ENCODE peak calls at places on chromosomes 3 and 15, in five cellular contexts. V, K, H, Y and E are unnamed samples.
A peak's percentile ranks its signal among the peaks of the same experiment; 100 is the strongest.

GRCh38 chr3:14441920-14442300 is 39.5 kb downstream of the SLC6A6 start:
- DNase-seq in V (no peak), K (no peak), H (no peak), Y (no peak), E (no peak)

GRCh38 chr3:197186887-197187588 is 111.4 kb downstream of the DLG1 start:
- DNase-seq in V (peak; percentile 76), K (no peak), H (no peak), Y (no peak), E (peak; percentile 56)

GRCh38 chr3:114550155-114550554 is 256.3 kb downstream of the TIGIT start:
- DNase-seq in V (no peak), K (no peak), H (no peak), Y (no peak), E (no peak)

GRCh38 chr3:72316501-72317279 is 531.6 kb downstream of the SHQ1 start:
- DNase-seq in V (no peak), K (no peak), H (no peak), Y (no peak), E (no peak)

GRCh38 chr3:153173758-153174516 is 11.9 kb downstream of the RAP2B start:
- DNase-seq in V (no peak), K (peak; percentile 74), H (no peak), Y (no peak), E (no peak)

GRCh38 chr3:136262559-136262958 is 12.4 kb downstream of the PCCB start:
- DNase-seq in V (no peak), K (no peak), H (no peak), Y (no peak), E (no peak)

GRCh38 chr3:59908280-59908679 is 858.5 kb upstream of the CFAP20DC start:
- DNase-seq in V (no peak), K (peak; percentile 45), H (no peak), Y (no peak), E (no peak)

GRCh38 chr3:18228060-18228459 is 197.1 kb downstream of the SATB1 start:
- DNase-seq in V (no peak), K (no peak), H (no peak), Y (no peak), E (no peak)

GRCh38 chr3:74343391-74343790 is 271.1 kb downstream of the CNTN3 start:
- DNase-seq in V (no peak), K (no peak), H (no peak), Y (no peak), E (no peak)

GRCh38 chr15:25619076-25619475 is 180.3 kb upstream of the UBE3A start:
- DNase-seq in V (no peak), K (no peak), H (no peak), Y (no peak), E (no peak)

GRCh38 chr3:186107148-186108105 is 1.5 kb downstream of the ETV5 start:
- DNase-seq in V (peak; percentile 78), K (peak; percentile 88), H (peak; percentile 76), Y (peak; percentile 65), E (no peak)
- TF ChIP-seq CTCF in V (peak; percentile 6), K (peak; percentile 16), H (no peak), Y (no peak), E (no peak)

GRCh38 chr3:129316121-129317013 is 37.7 kb downstream of the HMCES start:
- DNase-seq in V (peak; percentile 86), K (peak; percentile 96), H (peak; percentile 91), Y (peak; percentile 83), E (peak; percentile 71)
- TF ChIP-seq CTCF in V (peak; percentile 69), K (peak; percentile 73), H (peak; percentile 20), Y (peak; percentile 62), E (no peak)

GRCh38 chr3:193743702-193744047 is 150.7 kb downstream of the OPA1 start:
- DNase-seq in V (peak; percentile 81), K (peak; percentile 55), H (no peak), Y (no peak), E (peak; percentile 65)

GRCh38 chr3:193744822-193745684 is 152.0 kb downstream of the OPA1 start:
- DNase-seq in V (no peak), K (peak; percentile 58), H (no peak), Y (no peak), E (no peak)

GRCh38 chr3:193742628-193743027 is 149.6 kb downstream of the OPA1 start:
- DNase-seq in V (peak; percentile 91), K (no peak), H (no peak), Y (no peak), E (no peak)

GRCh38 chr3:193746832-193747231 is 153.8 kb downstream of the OPA1 start:
- DNase-seq in V (no peak), K (no peak), H (no peak), Y (no peak), E (no peak)

DNA sequence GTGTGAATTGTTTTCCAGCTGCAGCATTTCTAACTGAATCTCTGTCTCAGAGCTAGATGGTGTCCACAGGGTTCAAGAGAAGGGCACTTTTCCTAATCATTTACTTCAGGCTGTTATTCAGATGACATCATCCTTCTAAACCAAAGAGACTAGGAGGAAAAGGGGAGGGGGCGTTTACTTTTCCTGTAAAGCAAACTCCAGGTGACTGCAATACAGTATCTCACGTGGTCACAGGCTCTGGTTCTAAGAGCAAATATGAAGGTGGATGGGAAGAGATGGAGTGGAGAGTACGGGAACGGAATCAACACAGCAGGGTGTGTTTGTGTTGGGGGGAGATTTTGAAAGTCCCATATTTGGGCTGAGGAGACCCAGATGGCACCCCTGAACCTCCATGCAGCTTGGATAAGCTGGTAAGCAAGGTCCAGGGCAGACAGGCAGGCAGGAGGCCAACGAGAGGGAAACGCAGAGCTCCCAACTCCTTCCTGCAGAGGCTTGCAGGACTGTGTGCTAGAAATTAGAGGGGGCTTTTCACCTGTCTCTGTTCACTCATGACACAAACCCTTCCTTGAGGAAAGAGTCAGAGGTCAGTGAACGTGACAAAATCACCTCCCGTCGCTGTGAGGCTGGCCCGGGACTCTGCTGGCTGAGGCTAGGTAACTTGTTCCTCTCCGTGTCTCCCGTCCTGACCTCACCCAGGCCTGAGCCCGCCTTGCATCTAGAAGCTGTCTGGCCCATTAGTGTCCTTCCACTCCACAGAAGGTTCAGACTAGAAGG is 151.2 kb downstream of the OPA1 start:
- DNase-seq in V (peak; percentile 47), K (peak; percentile 67), H (no peak), Y (no peak), E (no peak)
- TF ChIP-seq CTCF in V (no peak), K (no peak), H (no peak), Y (no peak), E (no peak)

DNA sequence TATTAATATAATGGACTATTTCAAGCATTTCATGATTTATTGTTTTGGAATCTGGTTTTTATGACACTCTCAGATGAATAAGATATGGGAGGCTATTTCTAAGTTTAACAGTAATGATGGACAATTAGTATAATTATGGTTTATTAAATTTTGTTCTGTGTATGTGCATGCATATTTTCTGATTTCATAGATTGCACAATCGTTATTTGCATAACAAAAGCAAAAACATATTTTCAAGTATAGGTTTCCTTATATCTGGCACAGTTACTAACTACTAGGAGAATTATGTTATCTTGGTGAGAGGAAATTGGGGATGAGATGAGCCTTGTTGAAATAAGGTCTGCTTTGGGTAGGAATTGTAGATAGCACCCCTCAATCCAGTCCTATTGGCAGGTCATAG is 413.1 kb downstream of the MCTP2 start:
- DNase-seq in V (no peak), K (no peak), H (no peak), Y (no peak), E (no peak)
- TF ChIP-seq CTCF in V (no peak), K (no peak), H (no peak), Y (no peak), E (no peak)